ENCODE peak calls at places on chromosomes 3 and 15, in nine cellular contexts. One of them, this sample, is unnamed.

GRCh38 chr3:98185180-98185579 is 18.7 kb downstream of the OR5H15 start:
- DNase-seq in stomach: no peak
- DNase-seq in HFF-Myc: no peak
- DNase-seq in AG04449: no peak
- DNase-seq in fibroblast of pulmonary artery: no peak
- DNase-seq in PC-9: no peak
- DNase-seq in BE2C: no peak
- DNase-seq in HL-60: no peak
- DNase-seq in GM23338: peak
- DNase-seq in this sample: no peak

GRCh38 chr3:174775603-174776002 is 83.5 kb upstream of the NAALADL2 start:
- DNase-seq in stomach: no peak
- DNase-seq in HFF-Myc: no peak
- DNase-seq in AG04449: no peak
- DNase-seq in fibroblast of pulmonary artery: peak
- DNase-seq in PC-9: no peak
- DNase-seq in BE2C: no peak
- DNase-seq in HL-60: no peak
- DNase-seq in GM23338: no peak
- DNase-seq in this sample: peak

GRCh38 chr15:45148076-45149059 is 18.6 kb downstream of the DUOX1 start:
- DNase-seq in stomach: no peak
- DNase-seq in HFF-Myc: no peak
- DNase-seq in AG04449: no peak
- DNase-seq in fibroblast of pulmonary artery: no peak
- DNase-seq in PC-9: no peak
- DNase-seq in BE2C: peak
- DNase-seq in HL-60: no peak
- DNase-seq in GM23338: no peak
- DNase-seq in this sample: no peak

GRCh38 chr3:133384331-133385027 is 15.4 kb upstream of the BFSP2 start:
- DNase-seq in stomach: peak
- DNase-seq in HFF-Myc: no peak
- DNase-seq in AG04449: no peak
- DNase-seq in fibroblast of pulmonary artery: peak
- DNase-seq in PC-9: no peak
- DNase-seq in BE2C: peak
- DNase-seq in HL-60: no peak
- DNase-seq in GM23338: peak
- DNase-seq in this sample: peak

GRCh38 chr3:13111874-13112520 is 38.8 kb upstream of the IQSEC1 start:
- DNase-seq in stomach: peak
- DNase-seq in HFF-Myc: no peak
- DNase-seq in AG04449: no peak
- DNase-seq in fibroblast of pulmonary artery: no peak
- DNase-seq in PC-9: peak
- DNase-seq in BE2C: no peak
- DNase-seq in HL-60: no peak
- DNase-seq in GM23338: no peak
- DNase-seq in this sample: no peak

GRCh38 chr3:41521000-41521655 is 321.8 kb downstream of the CTNNB1 start:
- DNase-seq in stomach: no peak
- DNase-seq in HFF-Myc: no peak
- DNase-seq in AG04449: no peak
- DNase-seq in fibroblast of pulmonary artery: no peak
- DNase-seq in PC-9: no peak
- DNase-seq in BE2C: no peak
- DNase-seq in HL-60: no peak
- DNase-seq in GM23338: no peak
- DNase-seq in this sample: no peak

GRCh38 chr15:78243491-78243941 is 9.2 kb upstream of the ACSBG1 start:
- DNase-seq in stomach: peak
- DNase-seq in HFF-Myc: no peak
- DNase-seq in AG04449: no peak
- DNase-seq in fibroblast of pulmonary artery: peak
- DNase-seq in PC-9: no peak
- DNase-seq in BE2C: peak
- DNase-seq in HL-60: no peak
- DNase-seq in GM23338: peak
- DNase-seq in this sample: peak

GRCh38 chr3:108391917-108392585 is 95.7 kb downstream of the HHLA2 start:
- DNase-seq in stomach: no peak
- DNase-seq in HFF-Myc: no peak
- DNase-seq in AG04449: no peak
- DNase-seq in fibroblast of pulmonary artery: peak
- DNase-seq in PC-9: peak
- DNase-seq in BE2C: no peak
- DNase-seq in HL-60: no peak
- DNase-seq in GM23338: no peak
- DNase-seq in this sample: peak

GRCh38 chr3:88132894-88133293 is 16.9 kb upstream of the C3orf38 start:
- DNase-seq in stomach: no peak
- DNase-seq in HFF-Myc: no peak
- DNase-seq in AG04449: no peak
- DNase-seq in fibroblast of pulmonary artery: no peak
- DNase-seq in PC-9: no peak
- DNase-seq in BE2C: no peak
- DNase-seq in HL-60: no peak
- DNase-seq in GM23338: no peak
- DNase-seq in this sample: no peak

GRCh38 chr15:76065267-76065666 is 5.5 kb downstream of the TMEM266 start:
- DNase-seq in stomach: no peak
- DNase-seq in HFF-Myc: no peak
- DNase-seq in AG04449: no peak
- DNase-seq in fibroblast of pulmonary artery: no peak
- DNase-seq in PC-9: no peak
- DNase-seq in BE2C: no peak
- DNase-seq in HL-60: peak
- DNase-seq in GM23338: no peak
- DNase-seq in this sample: no peak

DNA sequence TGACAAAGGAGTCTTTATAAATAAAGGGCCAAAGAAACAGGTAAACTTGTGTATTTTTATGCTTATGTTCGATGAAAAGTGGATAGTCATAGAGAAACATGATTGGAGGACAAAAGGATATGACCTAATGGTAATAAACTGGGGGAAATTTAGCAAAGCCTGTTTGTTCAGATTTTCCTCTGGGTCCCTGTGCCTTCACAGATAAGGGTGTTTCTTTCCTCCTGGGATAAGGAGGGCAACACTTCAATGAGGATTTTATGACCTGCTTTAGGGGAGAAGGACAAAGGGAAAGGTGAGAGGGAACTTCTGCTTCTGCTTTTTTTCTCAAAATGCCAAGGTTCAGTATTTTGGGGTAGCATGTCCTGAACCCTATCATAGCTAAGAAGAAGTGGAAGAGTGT is 531.3 kb upstream of the ALCAM start:
- DNase-seq in stomach: no peak
- DNase-seq in HFF-Myc: no peak
- DNase-seq in AG04449: no peak
- DNase-seq in fibroblast of pulmonary artery: no peak
- DNase-seq in PC-9: no peak
- DNase-seq in BE2C: no peak
- DNase-seq in HL-60: no peak
- DNase-seq in GM23338: peak
- DNase-seq in this sample: no peak
- H3K4me3 ChIP-seq in stomach: no peak
- H3K4me3 ChIP-seq in HFF-Myc: no peak
- H3K4me3 ChIP-seq in AG04449: no peak
- H3K4me3 ChIP-seq in fibroblast of pulmonary artery: no peak
- H3K4me3 ChIP-seq in PC-9: no peak
- H3K4me3 ChIP-seq in BE2C: no peak
- H3K4me3 ChIP-seq in HL-60: no peak
- H3K4me3 ChIP-seq in GM23338: no peak
- H3K4me3 ChIP-seq in this sample: no peak

DNA sequence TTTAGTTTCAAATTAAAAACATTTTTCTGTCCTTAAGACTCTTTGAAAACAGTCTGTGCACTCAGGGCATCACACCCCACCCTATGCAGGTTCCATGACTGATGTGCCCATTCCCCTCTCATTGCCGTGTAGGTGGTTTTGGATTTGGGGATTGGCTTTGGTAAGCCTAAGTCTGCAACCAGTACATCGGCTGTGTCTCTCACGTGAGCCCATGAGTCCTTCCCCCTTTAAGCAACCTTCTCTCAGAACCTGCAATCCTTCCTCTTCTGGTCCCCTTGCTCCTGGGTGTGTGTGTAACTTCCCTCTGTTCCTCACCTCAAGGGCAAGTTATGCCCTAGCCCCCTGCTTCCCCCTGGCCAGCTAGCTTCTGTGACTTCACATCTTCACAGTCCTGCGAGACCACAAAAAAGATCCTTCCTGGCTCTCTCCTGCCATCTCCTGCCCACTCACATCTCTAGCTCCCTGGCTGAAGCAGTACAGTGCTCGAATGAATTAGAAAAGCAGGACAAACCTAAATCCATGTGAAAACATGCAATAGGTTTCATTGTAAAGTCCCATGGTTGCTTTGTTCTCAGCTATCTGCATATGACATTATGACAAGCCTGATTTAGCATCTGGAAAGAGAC is 126.7 kb downstream of the UACA start:
- DNase-seq in stomach: no peak
- DNase-seq in HFF-Myc: no peak
- DNase-seq in AG04449: no peak
- DNase-seq in fibroblast of pulmonary artery: peak
- DNase-seq in PC-9: no peak
- DNase-seq in BE2C: peak
- DNase-seq in HL-60: peak
- DNase-seq in GM23338: peak
- DNase-seq in this sample: peak
- TF ChIP-seq CTCF in stomach: no peak
- TF ChIP-seq CTCF in HFF-Myc: peak
- TF ChIP-seq CTCF in AG04449: peak
- TF ChIP-seq CTCF in fibroblast of pulmonary artery: peak
- TF ChIP-seq CTCF in PC-9: peak
- TF ChIP-seq CTCF in BE2C: peak
- TF ChIP-seq CTCF in HL-60: no peak
- TF ChIP-seq CTCF in GM23338: peak
- TF ChIP-seq CTCF in this sample: peak

GRCh38 chr3:150075417-150075865 is 104.7 kb upstream of the PFN2 start:
- DNase-seq in stomach: no peak
- DNase-seq in HFF-Myc: no peak
- DNase-seq in AG04449: no peak
- DNase-seq in fibroblast of pulmonary artery: no peak
- DNase-seq in PC-9: no peak
- DNase-seq in BE2C: no peak
- DNase-seq in HL-60: no peak
- DNase-seq in GM23338: no peak
- DNase-seq in this sample: no peak

GRCh38 chr3:150078983-150079739 is 108.5 kb upstream of the PFN2 start:
- DNase-seq in stomach: no peak
- DNase-seq in HFF-Myc: no peak
- DNase-seq in AG04449: peak
- DNase-seq in fibroblast of pulmonary artery: peak
- DNase-seq in PC-9: no peak
- DNase-seq in BE2C: peak
- DNase-seq in HL-60: no peak
- DNase-seq in GM23338: no peak
- DNase-seq in this sample: peak

GRCh38 chr3:150077581-150078247 is 107.0 kb upstream of the PFN2 start:
- DNase-seq in stomach: no peak
- DNase-seq in HFF-Myc: no peak
- DNase-seq in AG04449: no peak
- DNase-seq in fibroblast of pulmonary artery: peak
- DNase-seq in PC-9: no peak
- DNase-seq in BE2C: no peak
- DNase-seq in HL-60: no peak
- DNase-seq in GM23338: no peak
- DNase-seq in this sample: peak

GRCh38 chr3:150076443-150076842 is 105.7 kb upstream of the PFN2 start:
- DNase-seq in stomach: no peak
- DNase-seq in HFF-Myc: no peak
- DNase-seq in AG04449: no peak
- DNase-seq in fibroblast of pulmonary artery: no peak
- DNase-seq in PC-9: no peak
- DNase-seq in BE2C: no peak
- DNase-seq in HL-60: no peak
- DNase-seq in GM23338: no peak
- DNase-seq in this sample: no peak

DNA sequence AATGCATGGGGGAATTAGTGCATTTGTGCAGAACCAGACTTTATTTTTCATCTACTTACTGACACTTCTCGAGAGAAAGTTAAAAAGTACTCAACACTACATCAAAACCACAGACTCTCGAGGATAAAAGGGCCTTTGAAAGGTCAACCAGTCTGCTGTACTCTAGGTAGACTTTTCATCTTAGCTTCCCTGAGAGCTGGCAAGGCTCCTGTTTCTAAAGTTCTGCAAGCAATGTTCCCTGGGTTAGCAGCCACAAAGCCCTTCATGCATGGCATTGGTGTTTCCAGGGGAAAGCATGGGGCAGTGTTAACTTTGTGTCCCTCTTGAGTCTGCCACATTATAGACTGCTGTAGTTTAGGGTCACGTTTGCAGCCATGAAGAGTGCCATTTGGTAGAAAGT is 106.4 kb upstream of the PFN2 start:
- DNase-seq in stomach: no peak
- DNase-seq in HFF-Myc: no peak
- DNase-seq in AG04449: no peak
- DNase-seq in fibroblast of pulmonary artery: no peak
- DNase-seq in PC-9: no peak
- DNase-seq in BE2C: no peak
- DNase-seq in HL-60: no peak
- DNase-seq in GM23338: no peak
- DNase-seq in this sample: no peak
- H3K4me3 ChIP-seq in stomach: no peak
- H3K4me3 ChIP-seq in HFF-Myc: no peak
- H3K4me3 ChIP-seq in AG04449: no peak
- H3K4me3 ChIP-seq in fibroblast of pulmonary artery: no peak
- H3K4me3 ChIP-seq in PC-9: no peak
- H3K4me3 ChIP-seq in BE2C: no peak
- H3K4me3 ChIP-seq in HL-60: no peak
- H3K4me3 ChIP-seq in GM23338: no peak
- H3K4me3 ChIP-seq in this sample: no peak

DNA sequence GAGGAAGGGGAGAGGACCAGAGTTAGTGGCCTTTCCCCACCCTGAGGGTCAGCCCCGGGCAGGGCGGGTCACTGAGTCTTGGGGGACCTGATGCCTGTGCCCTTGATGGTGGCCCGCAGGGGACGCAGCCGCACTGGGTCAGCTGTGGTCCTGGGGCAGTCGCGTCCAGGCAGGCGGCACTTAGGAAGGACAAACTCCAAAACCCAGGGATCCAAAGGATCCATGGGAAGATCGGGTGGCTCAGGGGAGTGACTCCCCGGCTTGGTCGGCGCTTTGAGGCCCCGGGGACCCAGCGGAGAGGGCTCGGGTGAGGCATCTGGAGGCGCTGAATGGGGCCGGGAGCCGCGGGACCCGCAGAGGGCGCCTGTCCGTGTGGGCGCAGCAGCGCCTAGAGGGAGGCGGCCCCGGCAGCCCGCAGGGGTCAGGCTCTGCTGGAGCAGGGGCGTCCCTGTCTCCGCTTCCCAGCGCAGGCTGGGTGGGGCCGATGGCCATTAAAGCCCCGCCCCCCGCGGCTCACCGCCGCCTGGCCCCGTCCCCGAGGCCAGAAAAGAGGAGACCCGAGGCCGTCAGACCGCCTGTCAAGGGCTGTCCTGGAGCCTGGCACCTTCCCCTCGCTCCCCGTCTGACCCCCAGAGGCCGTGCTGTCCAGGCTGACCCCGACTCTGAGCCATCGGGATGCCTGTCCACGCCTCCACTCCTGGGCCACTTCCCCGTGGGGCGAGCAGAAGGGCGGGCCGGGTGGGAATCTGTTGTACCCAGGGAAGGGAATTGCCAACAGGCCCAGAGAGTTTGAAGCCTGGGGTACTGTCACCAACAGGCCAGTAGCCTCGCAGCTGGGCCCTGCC is 17.4 kb downstream of the CIDEC start:
- DNase-seq in stomach: peak
- DNase-seq in HFF-Myc: no peak
- DNase-seq in AG04449: no peak
- DNase-seq in fibroblast of pulmonary artery: peak
- DNase-seq in PC-9: no peak
- DNase-seq in BE2C: no peak
- DNase-seq in HL-60: no peak
- DNase-seq in GM23338: peak
- DNase-seq in this sample: no peak
- TF ChIP-seq CTCF in stomach: peak
- TF ChIP-seq CTCF in HFF-Myc: peak
- TF ChIP-seq CTCF in AG04449: peak
- TF ChIP-seq CTCF in fibroblast of pulmonary artery: peak
- TF ChIP-seq CTCF in PC-9: no peak
- TF ChIP-seq CTCF in BE2C: no peak
- TF ChIP-seq CTCF in HL-60: no peak
- TF ChIP-seq CTCF in GM23338: peak
- TF ChIP-seq CTCF in this sample: peak

This sample was measured in fibroblast of the aortic adventitia.